ENCODE peak calls at places on chromosomes 4 and X, in eight cellular contexts. J is suprapubic skin, Y is psoas muscle, L is DND-41, O is tibial artery, T is lower leg skin, C is astrocyte of the spinal cord, N is fibroblast of pulmonary artery. W is an unnamed sample.

GRCh38 chr4:40749717-40750460 is at the start of gene NSUN7:
- DNase-seq in J (no peak), Y (peak), L (no peak), O (peak), T (peak), C (peak), N (no peak), W (peak)

GRCh38 chr4:109496875-109497274 is 63.2 kb upstream of the MCUB start:
- DNase-seq in J (no peak), Y (no peak), L (no peak), O (no peak), T (no peak), C (no peak), N (peak), W (no peak)

GRCh38 chrX:39591099-39591498 is 506.7 kb downstream of the BCOR start:
- DNase-seq in J (no peak), Y (no peak), L (no peak), O (no peak), T (no peak), C (no peak), N (no peak), W (no peak)

GRCh38 chrX:75522565-75523411 is at the start of gene ZDHHC15:
- DNase-seq in J (peak), Y (peak), L (peak), O (peak), T (peak), C (peak), N (peak), W (peak)

GRCh38 chrX:119669424-119670037 is 23.4 kb downstream of the SEPTIN6 start:
- DNase-seq in J (no peak), Y (peak), L (no peak), O (no peak), T (no peak), C (peak), N (peak), W (no peak)

GRCh38 chrX:153643431-153644351 is 3.3 kb upstream of the DUSP9 start:
- DNase-seq in J (no peak), Y (no peak), L (no peak), O (no peak), T (peak), C (no peak), N (no peak), W (no peak)

GRCh38 chr4:71709961-71710360 is 73.9 kb downstream of the GC start:
- DNase-seq in J (no peak), Y (no peak), L (no peak), O (no peak), T (no peak), C (no peak), N (peak), W (no peak)

GRCh38 chr4:158131037-158131436 is 41.8 kb downstream of the GASK1B start:
- DNase-seq in J (no peak), Y (no peak), L (no peak), O (no peak), T (no peak), C (no peak), N (no peak), W (no peak)

GRCh38 chr4:155353923-155354540 is 22.7 kb downstream of the MAP9 start:
- DNase-seq in J (peak), Y (peak), L (peak), O (peak), T (no peak), C (peak), N (peak), W (peak)

GRCh38 chrX:153651540-153652079 is 4.6 kb downstream of the DUSP9 start:
- DNase-seq in J (no peak), Y (no peak), L (no peak), O (no peak), T (peak), C (no peak), N (no peak), W (no peak)

GRCh38 chr4:169070071-169070894 is 60.2 kb upstream of the CBR4 start:
- DNase-seq in J (no peak), Y (peak), L (no peak), O (peak), T (peak), C (peak), N (peak), W (no peak)

GRCh38 chr4:136864580-136865185 is 667.6 kb downstream of the PCDH18 start:
- DNase-seq in J (no peak), Y (no peak), L (peak), O (no peak), T (no peak), C (peak), N (peak), W (no peak)

GRCh38 chr4:38180456-38180855 is 220.3 kb downstream of the PTTG2 start:
- DNase-seq in J (no peak), Y (no peak), L (no peak), O (no peak), T (no peak), C (no peak), N (no peak), W (no peak)

GRCh38 chr4:107862658-107863057 is 37.9 kb downstream of the SGMS2 start:
- DNase-seq in J (no peak), Y (no peak), L (no peak), O (no peak), T (no peak), C (peak), N (peak), W (no peak)

GRCh38 chr4:38279650-38280322 is 319.6 kb downstream of the PTTG2 start:
- DNase-seq in J (no peak), Y (no peak), L (no peak), O (no peak), T (no peak), C (no peak), N (no peak), W (no peak)

GRCh38 chrX:25872786-25873185 is 265.4 kb upstream of the MAGEB18 start:
- DNase-seq in J (no peak), Y (no peak), L (no peak), O (no peak), T (no peak), C (no peak), N (no peak), W (no peak)

GRCh38 chrX:37755073-37755472 is 24.8 kb upstream of the CYBB start:
- DNase-seq in J (no peak), Y (no peak), L (peak), O (no peak), T (no peak), C (no peak), N (no peak), W (no peak)

GRCh38 chrX:2767631-2768455 is 16.0 kb downstream of the XG start:
- DNase-seq in J (peak), Y (peak), L (no peak), O (peak), T (peak), C (no peak), N (peak), W (no peak)

GRCh38 chrX:123704781-123705180 is 28.1 kb downstream of the THOC2 start:
- DNase-seq in J (no peak), Y (no peak), L (no peak), O (no peak), T (no peak), C (no peak), N (no peak), W (no peak)

GRCh38 chr4:126097155-126097554 is 782.4 kb downstream of the FAT4 start:
- DNase-seq in J (no peak), Y (no peak), L (no peak), O (no peak), T (no peak), C (no peak), N (no peak), W (no peak)

GRCh38 chr4:33512397-33512796 is 2731.9 kb downstream of the ARAP2 start:
- DNase-seq in J (no peak), Y (no peak), L (no peak), O (no peak), T (no peak), C (no peak), N (no peak), W (no peak)

GRCh38 chr4:139552908-139553307 is 3.1 kb downstream of the SETD7 start:
- DNase-seq in J (no peak), Y (no peak), L (no peak), O (no peak), T (no peak), C (no peak), N (no peak), W (no peak)

GRCh38 chr4:89992744-89993143 is 98.1 kb downstream of the MMRN1 start:
- DNase-seq in J (no peak), Y (no peak), L (no peak), O (no peak), T (no peak), C (no peak), N (no peak), W (no peak)

GRCh38 chr4:168845897-168846296 is 164.2 kb downstream of the CBR4 start:
- DNase-seq in J (no peak), Y (no peak), L (no peak), O (no peak), T (no peak), C (no peak), N (no peak), W (no peak)

GRCh38 chr4:22477136-22477793 is 38.6 kb downstream of the ADGRA3 start:
- DNase-seq in J (no peak), Y (no peak), L (no peak), O (no peak), T (no peak), C (no peak), N (no peak), W (no peak)

GRCh38 chr4:169976951-169977350 is 49.2 kb downstream of the MFAP3L start:
- DNase-seq in J (no peak), Y (no peak), L (no peak), O (no peak), T (no peak), C (no peak), N (no peak), W (no peak)

GRCh38 chr4:65450899-65451298 is 219.4 kb downstream of the EPHA5 start:
- DNase-seq in J (no peak), Y (no peak), L (peak), O (no peak), T (no peak), C (no peak), N (peak), W (no peak)

GRCh38 chr4:40553995-40554394 is 75.7 kb downstream of the RBM47 start:
- DNase-seq in J (no peak), Y (no peak), L (no peak), O (no peak), T (no peak), C (no peak), N (no peak), W (no peak)

GRCh38 chrX:22634081-22634480 is 361.4 kb downstream of the CBLL2 start:
- DNase-seq in J (no peak), Y (no peak), L (no peak), O (no peak), T (no peak), C (peak), N (peak), W (no peak)

GRCh38 chrX:19388741-19389140 is 45.0 kb downstream of the PDHA1 start:
- DNase-seq in J (no peak), Y (no peak), L (no peak), O (no peak), T (peak), C (no peak), N (no peak), W (no peak)

GRCh38 chr4:73417973-73418372 is 13.9 kb downstream of the ALB start:
- DNase-seq in J (no peak), Y (no peak), L (peak), O (no peak), T (no peak), C (peak), N (peak), W (no peak)

GRCh38 chrX:50432760-50433377 is 37.8 kb downstream of the DGKK start:
- DNase-seq in J (no peak), Y (no peak), L (no peak), O (no peak), T (no peak), C (no peak), N (no peak), W (no peak)

GRCh38 chrX:123773258-123773978 is 40.6 kb upstream of the THOC2 start:
- DNase-seq in J (no peak), Y (no peak), L (no peak), O (no peak), T (no peak), C (no peak), N (peak), W (no peak)

GRCh38 chrX:105314468-105314867 is 94.0 kb upstream of the TEX13A start:
- DNase-seq in J (no peak), Y (no peak), L (no peak), O (no peak), T (no peak), C (peak), N (peak), W (no peak)

GRCh38 chr4:46999584-46999983 is 6.2 kb upstream of the GABRA4 start:
- DNase-seq in J (no peak), Y (no peak), L (no peak), O (no peak), T (no peak), C (no peak), N (peak), W (no peak)

GRCh38 chr4:76748649-76749048 is 149.3 kb downstream of the SOWAHB start:
- DNase-seq in J (no peak), Y (no peak), L (peak), O (no peak), T (no peak), C (peak), N (peak), W (no peak)

GRCh38 chr4:113316879-113317278 is 267.4 kb downstream of the ANK2 start:
- DNase-seq in J (no peak), Y (no peak), L (no peak), O (no peak), T (no peak), C (no peak), N (no peak), W (no peak)

GRCh38 chrX:53260836-53261235 is 20.5 kb downstream of the IQSEC2 start:
- DNase-seq in J (no peak), Y (no peak), L (no peak), O (no peak), T (no peak), C (no peak), N (no peak), W (no peak)

GRCh38 chr4:149845643-149846208 is 30.1 kb upstream of the IQCM start:
- DNase-seq in J (no peak), Y (no peak), L (no peak), O (no peak), T (no peak), C (no peak), N (no peak), W (no peak)

GRCh38 chrX:35098419-35098818 is 155.8 kb downstream of the FAM47B start:
- DNase-seq in J (no peak), Y (no peak), L (no peak), O (no peak), T (no peak), C (no peak), N (peak), W (no peak)
- TF ChIP-seq CTCF in J (no peak), Y (no peak), L (no peak), O (no peak), T (no peak), C (no peak), N (peak), W (no peak)

DNA sequence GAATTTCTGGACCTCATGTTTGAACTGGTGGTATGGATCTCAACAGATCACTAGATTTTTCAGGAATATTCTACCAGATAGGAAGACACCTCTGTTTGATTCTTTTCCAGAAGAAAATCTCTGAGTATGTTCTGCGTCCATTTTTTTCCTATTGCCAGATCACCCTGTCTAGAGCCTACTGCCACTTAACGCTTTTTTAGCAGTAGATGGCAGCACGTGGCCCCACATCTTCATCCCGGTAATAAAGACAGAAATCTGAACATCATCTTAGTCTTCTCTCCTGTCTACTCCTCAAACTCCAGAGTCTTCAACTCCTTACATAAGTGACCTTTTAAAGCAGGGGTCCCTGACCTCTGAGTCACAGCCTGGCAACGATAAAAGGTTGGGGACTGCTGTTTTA is 184.7 kb downstream of the TMA16 start:
- DNase-seq in J (no peak), Y (no peak), L (no peak), O (no peak), T (no peak), C (no peak), N (no peak), W (no peak)
- TF ChIP-seq CTCF in J (no peak), Y (no peak), L (peak), O (no peak), T (no peak), C (peak), N (no peak), W (no peak)

DNA sequence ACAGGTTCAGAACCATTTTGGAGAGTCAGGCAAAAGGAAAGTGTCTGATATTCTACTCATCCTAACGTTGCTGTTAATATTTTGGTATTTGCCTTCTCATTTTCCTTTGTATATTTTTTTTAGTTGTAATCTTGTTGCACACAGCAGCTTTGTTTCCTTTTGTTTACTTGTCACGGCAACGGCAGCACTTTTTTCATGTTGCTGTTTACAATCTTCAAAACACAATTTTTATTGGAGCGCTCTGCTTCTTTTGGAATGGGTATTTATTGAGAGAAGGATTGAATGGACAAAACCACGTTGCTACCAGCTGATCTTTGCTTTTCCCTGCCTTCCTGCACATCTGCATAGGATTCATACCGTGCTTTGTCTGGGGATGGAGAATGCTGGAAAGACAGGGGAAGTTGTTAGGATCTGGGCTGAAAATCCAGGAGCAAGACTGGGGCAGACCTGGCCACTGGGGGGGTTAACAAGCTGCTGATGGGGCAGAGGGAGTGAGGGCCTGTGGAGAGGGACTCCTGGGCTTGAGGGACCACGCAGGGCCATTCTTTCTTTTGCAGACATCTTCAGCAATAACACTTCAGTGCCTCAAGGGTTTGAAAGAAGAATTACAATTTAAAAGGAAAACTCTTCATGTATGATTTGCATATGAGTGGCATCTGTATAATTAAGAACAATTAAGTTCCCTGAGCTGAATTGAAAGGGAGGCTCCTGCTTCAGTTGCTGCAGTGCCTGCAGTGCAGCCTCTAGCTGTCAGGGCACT is 69.8 kb downstream of the TMEM131L start:
- DNase-seq in J (no peak), Y (no peak), L (no peak), O (no peak), T (no peak), C (no peak), N (peak), W (no peak)
- TF ChIP-seq CTCF in J (no peak), Y (no peak), L (peak), O (no peak), T (no peak), C (peak), N (no peak), W (no peak)

GRCh38 chr4:128608006-128608405 is 201.5 kb upstream of the JADE1 start:
- DNase-seq in J (no peak), Y (no peak), L (no peak), O (no peak), T (no peak), C (no peak), N (no peak), W (no peak)
- TF ChIP-seq CTCF in J (no peak), Y (no peak), L (no peak), O (no peak), T (no peak), C (no peak), N (no peak), W (no peak)

GRCh38 chr4:70138751-70139150 is 15.3 kb upstream of the PRR27 start:
- DNase-seq in J (no peak), Y (no peak), L (no peak), O (no peak), T (no peak), C (no peak), N (no peak), W (no peak)
- TF ChIP-seq CTCF in J (no peak), Y (no peak), L (no peak), O (no peak), T (no peak), C (no peak), N (no peak), W (no peak)

DNA sequence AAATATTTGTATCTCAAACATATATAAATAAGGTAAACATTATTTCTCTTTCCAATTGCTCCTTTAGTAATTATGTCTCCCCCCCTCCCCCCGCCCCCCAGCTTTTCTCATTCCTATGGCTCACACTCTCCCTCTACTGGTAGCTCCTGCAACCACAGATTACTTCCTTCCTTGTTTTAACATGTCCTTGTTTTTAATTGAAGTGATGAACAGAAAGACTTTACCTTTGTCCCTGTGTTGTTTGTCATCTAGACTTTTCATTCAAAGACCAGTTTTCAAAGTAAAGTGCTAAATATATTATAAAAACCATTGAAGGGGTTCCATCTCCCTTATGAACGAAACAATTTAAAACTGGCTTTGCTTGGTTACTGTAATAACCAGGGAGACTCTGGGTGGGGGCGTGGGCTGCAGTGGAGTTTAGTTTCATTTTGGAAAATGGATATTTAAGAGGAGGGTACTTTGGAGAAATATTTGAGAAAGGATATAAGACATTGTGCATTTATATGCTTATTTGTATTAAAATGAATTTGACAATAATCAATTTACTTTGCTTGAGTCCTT is 352.9 kb downstream of the RAPGEF2 start:
- DNase-seq in J (no peak), Y (no peak), L (peak), O (no peak), T (no peak), C (peak), N (peak), W (no peak)
- TF ChIP-seq CTCF in J (peak), Y (peak), L (peak), O (peak), T (no peak), C (peak), N (peak), W (peak)